ENCODE peak calls at places on chromosome 1, in seven cellular contexts. R, C, U, V, J, M and O are unnamed samples.

GRCh38 chr1:68232354-68233148 is at the start of gene WLS:
- DNase-seq in R (no peak), C (peak; percentile 39), U (no peak), V (peak; percentile 69), J (peak; percentile 72), M (peak; percentile 90), O (peak; percentile 64)

GRCh38 chr1:207807395-207808321 is 55.8 kb downstream of the CD46 start:
- DNase-seq in R (no peak), C (no peak), U (no peak), V (no peak), J (no peak), M (no peak), O (no peak)

GRCh38 chr1:93964777-93965200 is 55.6 kb upstream of the GCLM start:
- DNase-seq in R (peak; percentile 12), C (no peak), U (no peak), V (no peak), J (peak; percentile 87), M (no peak), O (no peak)

GRCh38 chr1:76291737-76292136 is 217.2 kb downstream of the ST6GALNAC3 start:
- DNase-seq in R (no peak), C (no peak), U (no peak), V (no peak), J (no peak), M (no peak), O (no peak)

GRCh38 chr1:106921186-106921585 is 135.3 kb upstream of the PRMT6 start:
- DNase-seq in R (no peak), C (no peak), U (no peak), V (no peak), J (peak; percentile 17), M (no peak), O (no peak)

GRCh38 chr1:227306689-227307088 is 11.6 kb downstream of the CDC42BPA start:
- DNase-seq in R (no peak), C (no peak), U (no peak), V (no peak), J (no peak), M (no peak), O (no peak)

GRCh38 chr1:64378826-64379225 is 91.1 kb upstream of the CACHD1 start:
- DNase-seq in R (no peak), C (no peak), U (no peak), V (no peak), J (no peak), M (no peak), O (no peak)

GRCh38 chr1:77143529-77144121 is 75.6 kb downstream of the PIGK start:
- DNase-seq in R (no peak), C (no peak), U (no peak), V (no peak), J (peak; percentile 8), M (no peak), O (no peak)

GRCh38 chr1:245566952-245567351 is 412.2 kb downstream of the KIF26B start:
- DNase-seq in R (no peak), C (no peak), U (no peak), V (no peak), J (no peak), M (no peak), O (no peak)

GRCh38 chr1:162690672-162691434 is 58.6 kb downstream of the DDR2 start:
- DNase-seq in R (no peak), C (no peak), U (no peak), V (no peak), J (peak; percentile 99), M (no peak), O (no peak)

GRCh38 chr1:172293379-172293778 is 127.1 kb upstream of the C1orf105 start:
- DNase-seq in R (no peak), C (no peak), U (no peak), V (no peak), J (no peak), M (no peak), O (no peak)

GRCh38 chr1:181485276-181486097 is 2.2 kb downstream of the CACNA1E start:
- DNase-seq in R (peak; percentile 37), C (no peak), U (no peak), V (peak; percentile 62), J (no peak), M (no peak), O (peak; percentile 66)